ENCODE peak calls at places on chromosomes 12 and 14, in ten cellular contexts. F is AG08395; A is activated naive CD8-positive, alpha-beta T cell treated with anti-CD3 and anti-CD28 coated beads for 36 hours; V is psoas muscle; X is T-helper 9 cell; S is activated B cell treated with CpG ODN at 0.5 μM for 24 hours; M is NCI-H2029; G is nucleus accumbens; R is stimulated activated CD4-positive, alpha-beta T cell treated with anti-CD3 and anti-CD28 coated beads, Interleukin-12 subunit alpha, Interleukin-12 subunit beta, amount 100 ng/mL, for 4 hours; Z is activated CD4-positive, alpha-beta memory T cell treated with anti-CD3 and anti-CD28 coated beads, Interleukin-2, amount 10 ng/mL, durations not matched to agents 7 days and 5 days. W is an unnamed sample.

GRCh38 chr14:57478050-57478449 is 15.6 kb downstream of the CCDC198 start:
- DNase-seq in Z (no peak), S (no peak), A (no peak), V (no peak), R (no peak), X (no peak), M (no peak), G (no peak), F (no peak), W (no peak)

GRCh38 chr14:103259801-103260628 is 74.0 kb upstream of the EIF5 start:
- DNase-seq in V (no peak), G (no peak), A (no peak), M (no peak), S (no peak), R (no peak), Z (no peak), F (no peak), X (no peak), W (no peak)

GRCh38 chr12:48779869-48780268 is 9.0 kb downstream of the ADCY6 start:
- DNase-seq in A (no peak), R (no peak), X (no peak), M (no peak), S (no peak), V (no peak), Z (no peak), F (peak), G (no peak), W (no peak)

GRCh38 chr12:1779783-1780182 is 40.6 kb upstream of the LRTM2 start:
- DNase-seq in M (no peak), Z (no peak), F (peak), S (no peak), G (no peak), V (no peak), R (no peak), X (no peak), A (no peak), W (no peak)

GRCh38 chr14:94728950-94729349 is 41.0 kb downstream of the GSC start:
- DNase-seq in S (no peak), M (no peak), F (no peak), Z (no peak), A (no peak), V (no peak), G (no peak), R (no peak), X (no peak), W (no peak)

GRCh38 chr12:56053407-56053893 is 11.7 kb downstream of the RPS26 start:
- DNase-seq in F (no peak), R (no peak), X (no peak), M (no peak), G (no peak), S (no peak), Z (no peak), A (no peak), V (no peak), W (no peak)

GRCh38 chr14:50039734-50040400 is 76.5 kb downstream of the VCPKMT start:
- DNase-seq in X (no peak), V (peak), M (no peak), F (no peak), G (no peak), R (no peak), S (no peak), Z (no peak), A (no peak), W (peak)

GRCh38 chr12:53538209-53538689 is 31.0 kb upstream of the NPFF start:
- DNase-seq in S (no peak), R (no peak), F (peak), M (peak), X (no peak), Z (no peak), G (no peak), A (no peak), V (no peak), W (no peak)

GRCh38 chr14:65431951-65432350 is 19.4 kb downstream of the FUT8 start:
- DNase-seq in X (no peak), Z (no peak), F (peak), V (no peak), A (no peak), S (no peak), R (no peak), G (no peak), M (no peak), W (no peak)

GRCh38 chr12:107441906-107442305 is 243.7 kb upstream of the PWP1 start:
- DNase-seq in G (no peak), M (no peak), F (peak), R (no peak), V (no peak), S (no peak), Z (no peak), A (no peak), X (no peak), W (no peak)

GRCh38 chr14:61406670-61407069 is 85.3 kb downstream of the PRKCH start:
- DNase-seq in V (no peak), Z (no peak), G (no peak), X (no peak), S (no peak), M (no peak), A (peak), R (no peak), F (no peak), W (no peak)

GRCh38 chr12:122860854-122861585 is 25.8 kb downstream of the HIP1R start:
- DNase-seq in R (no peak), S (no peak), A (no peak), G (no peak), M (no peak), V (no peak), X (no peak), Z (no peak), F (no peak), W (no peak)

GRCh38 chr14:75515631-75515999 is 6.7 kb upstream of the BATF start:
- DNase-seq in F (no peak), R (no peak), A (no peak), V (no peak), Z (no peak), G (no peak), X (no peak), M (no peak), S (peak), W (no peak)

GRCh38 chr14:51684760-51685159 is 33.0 kb downstream of the FRMD6 start:
- DNase-seq in R (no peak), Z (no peak), G (no peak), V (no peak), F (no peak), M (no peak), X (no peak), S (no peak), A (no peak), W (no peak)

GRCh38 chr12:121240484-121241202 is 30.7 kb downstream of the P2RX4 start:
- DNase-seq in V (peak), M (no peak), G (peak), X (peak), F (peak), R (peak), Z (peak), S (peak), A (peak), W (peak)

GRCh38 chr14:101230161-101230850 is 326.8 kb upstream of the RTL1 start:
- DNase-seq in Z (no peak), R (no peak), A (no peak), G (no peak), V (no peak), F (no peak), S (no peak), M (no peak), X (no peak), W (no peak)

GRCh38 chr14:70156602-70157001 is 32.1 kb downstream of the SLC8A3 start:
- DNase-seq in M (no peak), A (no peak), V (peak), X (no peak), S (no peak), R (no peak), G (no peak), F (no peak), Z (no peak), W (no peak)

GRCh38 chr14:75640876-75641275 is 19.8 kb downstream of the ERG28 start:
- DNase-seq in M (no peak), R (no peak), F (no peak), A (no peak), Z (no peak), X (no peak), G (no peak), S (no peak), V (no peak), W (no peak)

GRCh38 chr12:51434305-51434704 is 9.7 kb downstream of the SLC4A8 start:
- DNase-seq in F (no peak), V (no peak), X (no peak), S (no peak), M (no peak), R (no peak), G (no peak), Z (no peak), A (no peak), W (no peak)

GRCh38 chr14:103746706-103747105 is 31.1 kb downstream of the ZFYVE21 start:
- DNase-seq in X (no peak), V (no peak), M (no peak), A (no peak), G (no peak), S (no peak), Z (no peak), R (no peak), F (peak), W (no peak)

GRCh38 chr12:78181544-78182162 is 351.0 kb downstream of the NAV3 start:
- DNase-seq in M (peak), F (no peak), S (no peak), G (no peak), Z (no peak), X (no peak), A (no peak), V (no peak), R (no peak), W (no peak)

GRCh38 chr14:73472182-73473114 is 14.1 kb upstream of the NUMB start:
- DNase-seq in M (peak), A (no peak), X (no peak), G (no peak), F (peak), V (no peak), Z (no peak), R (no peak), S (no peak), W (no peak)

GRCh38 chr14:80055912-80056801 is 155.1 kb downstream of the DIO2 start:
- DNase-seq in G (no peak), M (no peak), A (no peak), R (peak), V (peak), F (peak), S (no peak), Z (no peak), X (no peak), W (peak)

GRCh38 chr12:43969882-43970281 is 134.0 kb downstream of the TMEM117 start:
- DNase-seq in Z (no peak), V (no peak), G (no peak), F (peak), X (no peak), M (no peak), S (no peak), A (no peak), R (no peak), W (no peak)

GRCh38 chr14:42437809-42438208 is 831.1 kb downstream of the LRFN5 start:
- DNase-seq in Z (no peak), X (no peak), V (no peak), A (no peak), G (no peak), S (no peak), R (no peak), M (no peak), F (no peak), W (no peak)

GRCh38 chr12:14514154-14514842 is 53.4 kb downstream of the PLBD1 start:
- DNase-seq in S (no peak), F (peak), Z (no peak), V (no peak), M (peak), R (no peak), X (no peak), A (no peak), G (no peak), W (no peak)

GRCh38 chr14:39426605-39427004 is 5.6 kb downstream of the FBXO33 start:
- DNase-seq in M (peak), X (no peak), Z (no peak), F (peak), A (no peak), S (no peak), V (no peak), G (no peak), R (no peak), W (no peak)

GRCh38 chr12:125151284-125151683 is 86.0 kb downstream of the AACS start:
- DNase-seq in F (no peak), Z (no peak), A (no peak), V (no peak), S (no peak), R (no peak), X (no peak), G (no peak), M (no peak), W (no peak)

GRCh38 chr12:45655186-45655585 is 74.3 kb upstream of the ARID2 start:
- DNase-seq in X (peak), M (peak), V (no peak), A (peak), S (no peak), R (peak), Z (peak), F (no peak), G (no peak), W (peak)

GRCh38 chr12:100666588-100666987 is 93.1 kb downstream of the GAS2L3 start:
- DNase-seq in A (no peak), Z (no peak), R (no peak), S (no peak), V (no peak), X (no peak), M (no peak), G (no peak), F (no peak), W (no peak)

GRCh38 chr14:89856871-89857345 is 97.6 kb downstream of the EFCAB11 start:
- DNase-seq in V (no peak), R (no peak), X (no peak), S (no peak), M (no peak), Z (no peak), G (no peak), F (peak), A (no peak), W (no peak)

GRCh38 chr12:130459916-130460315 is 122.2 kb downstream of the PIWIL1 start:
- DNase-seq in V (peak), R (no peak), F (no peak), Z (no peak), S (no peak), M (no peak), A (no peak), G (no peak), X (no peak), W (no peak)

GRCh38 chr12:110001596-110001995 is 2.4 kb downstream of the ANKRD13A start:
- DNase-seq in F (peak), G (no peak), A (no peak), V (no peak), X (no peak), Z (no peak), S (no peak), R (no peak), M (no peak), W (no peak)

GRCh38 chr12:65282840-65283239 is 4.4 kb downstream of the MSRB3 start:
- DNase-seq in S (no peak), X (no peak), G (no peak), V (no peak), A (no peak), Z (no peak), M (no peak), R (no peak), F (peak), W (no peak)

GRCh38 chr12:106274575-106275081 is 26.8 kb upstream of the CKAP4 start:
- DNase-seq in G (no peak), M (no peak), Z (no peak), X (no peak), A (no peak), R (no peak), S (no peak), V (no peak), F (peak), W (no peak)

GRCh38 chr14:73878436-73878835 is 8.2 kb upstream of the ZNF410 start:
- DNase-seq in A (no peak), X (no peak), V (no peak), R (no peak), S (no peak), Z (no peak), M (no peak), G (no peak), F (no peak), W (no peak)

GRCh38 chr14:54754623-54755386 is 147.8 kb downstream of the GCH1 start:
- DNase-seq in F (no peak), Z (no peak), A (no peak), G (no peak), V (no peak), M (no peak), S (no peak), R (no peak), X (no peak), W (no peak)

GRCh38 chr12:24907464-24907863 is 41.4 kb downstream of the BCAT1 start:
- DNase-seq in X (no peak), F (no peak), R (no peak), G (no peak), Z (no peak), S (no peak), A (no peak), V (no peak), M (no peak), W (no peak)

GRCh38 chr14:70731447-70732239 is 77.7 kb downstream of the MAP3K9 start:
- DNase-seq in G (no peak), Z (no peak), M (no peak), F (no peak), S (no peak), X (no peak), A (no peak), V (no peak), R (no peak), W (no peak)

GRCh38 chr12:52878507-52879393 is 26.1 kb downstream of the KRT8 start:
- DNase-seq in A (no peak), S (no peak), X (no peak), G (no peak), R (no peak), Z (no peak), V (no peak), M (no peak), F (no peak), W (no peak)

W was measured in activated CD4-positive, alpha-beta T cell treated with anti-CD3 and anti-CD28 coated beads, Interleukin-2, amount 50 U/mL, for 48 hours.